ENCODE peak calls at places on chromosomes 1 and 21, in nine cellular contexts. One of them, this sample, is unnamed.
A peak's percentile ranks its signal among the peaks of the same experiment; 100 is the strongest.

GRCh38 chr1:96384611-96385010 is 337.0 kb upstream of the PTBP2 start:
- DNase-seq in cardiac muscle cell: no peak
- DNase-seq in neural crest cell: no peak
- DNase-seq in osteocyte: no peak
- DNase-seq in HL-60: no peak
- DNase-seq in mesothelial cell of epicardium: no peak
- DNase-seq in uterus: no peak
- DNase-seq in CD8-positive, alpha-beta T cell: no peak
- DNase-seq in body of pancreas: no peak
- DNase-seq in this sample: no peak

GRCh38 chr1:219163401-219163954 is 10.2 kb upstream of the LYPLAL1 start:
- DNase-seq in cardiac muscle cell: no peak
- DNase-seq in neural crest cell: no peak
- DNase-seq in osteocyte: no peak
- DNase-seq in HL-60: no peak
- DNase-seq in mesothelial cell of epicardium: no peak
- DNase-seq in uterus: no peak
- DNase-seq in CD8-positive, alpha-beta T cell: no peak
- DNase-seq in body of pancreas: no peak
- DNase-seq in this sample: no peak

GRCh38 chr1:243991650-243992049 is 59.4 kb upstream of the ZBTB18 start:
- DNase-seq in cardiac muscle cell: no peak
- DNase-seq in neural crest cell: no peak
- DNase-seq in osteocyte: no peak
- DNase-seq in HL-60: no peak
- DNase-seq in mesothelial cell of epicardium: no peak
- DNase-seq in uterus: no peak
- DNase-seq in CD8-positive, alpha-beta T cell: no peak
- DNase-seq in body of pancreas: no peak
- DNase-seq in this sample: no peak

GRCh38 chr21:31630062-31630711 is 29.3 kb upstream of the SOD1 start:
- DNase-seq in cardiac muscle cell: no peak
- DNase-seq in neural crest cell: no peak
- DNase-seq in osteocyte: peak; percentile 85
- DNase-seq in HL-60: no peak
- DNase-seq in mesothelial cell of epicardium: no peak
- DNase-seq in uterus: peak; percentile 68
- DNase-seq in CD8-positive, alpha-beta T cell: no peak
- DNase-seq in body of pancreas: peak; percentile 89
- DNase-seq in this sample: peak; percentile 73

GRCh38 chr1:76247261-76247852 is 172.8 kb downstream of the ST6GALNAC3 start:
- DNase-seq in cardiac muscle cell: peak; percentile 55
- DNase-seq in neural crest cell: no peak
- DNase-seq in osteocyte: no peak
- DNase-seq in HL-60: no peak
- DNase-seq in mesothelial cell of epicardium: no peak
- DNase-seq in uterus: no peak
- DNase-seq in CD8-positive, alpha-beta T cell: no peak
- DNase-seq in body of pancreas: no peak
- DNase-seq in this sample: no peak

GRCh38 chr1:166167395-166167922 is 658 bp upstream of the FAM78B start:
- DNase-seq in cardiac muscle cell: no peak
- DNase-seq in neural crest cell: no peak
- DNase-seq in osteocyte: no peak
- DNase-seq in HL-60: no peak
- DNase-seq in mesothelial cell of epicardium: no peak
- DNase-seq in uterus: no peak
- DNase-seq in CD8-positive, alpha-beta T cell: no peak
- DNase-seq in body of pancreas: no peak
- DNase-seq in this sample: peak; percentile 15

GRCh38 chr1:151282883-151283725 is 1.0 kb downstream of the ZNF687 start:
- DNase-seq in cardiac muscle cell: peak; percentile 58
- DNase-seq in neural crest cell: no peak
- DNase-seq in osteocyte: no peak
- DNase-seq in HL-60: peak; percentile 42
- DNase-seq in mesothelial cell of epicardium: no peak
- DNase-seq in uterus: peak; percentile 49
- DNase-seq in CD8-positive, alpha-beta T cell: peak; percentile 57
- DNase-seq in body of pancreas: peak; percentile 34
- DNase-seq in this sample: peak; percentile 25

GRCh38 chr1:41621791-41622190 is 137.3 kb upstream of the EDN2 start:
- DNase-seq in cardiac muscle cell: no peak
- DNase-seq in neural crest cell: no peak
- DNase-seq in osteocyte: no peak
- DNase-seq in HL-60: no peak
- DNase-seq in mesothelial cell of epicardium: no peak
- DNase-seq in uterus: no peak
- DNase-seq in CD8-positive, alpha-beta T cell: peak; percentile 7
- DNase-seq in body of pancreas: no peak
- DNase-seq in this sample: no peak

GRCh38 chr21:25220954-25221353 is 386.3 kb downstream of the MRPL39 start:
- DNase-seq in cardiac muscle cell: no peak
- DNase-seq in neural crest cell: no peak
- DNase-seq in osteocyte: no peak
- DNase-seq in HL-60: no peak
- DNase-seq in mesothelial cell of epicardium: no peak
- DNase-seq in uterus: no peak
- DNase-seq in CD8-positive, alpha-beta T cell: no peak
- DNase-seq in body of pancreas: no peak
- DNase-seq in this sample: no peak

GRCh38 chr1:78081980-78082860 is 36.5 kb downstream of the GIPC2 start:
- DNase-seq in cardiac muscle cell: peak; percentile 80
- DNase-seq in neural crest cell: no peak
- DNase-seq in osteocyte: no peak
- DNase-seq in HL-60: no peak
- DNase-seq in mesothelial cell of epicardium: no peak
- DNase-seq in uterus: no peak
- DNase-seq in CD8-positive, alpha-beta T cell: no peak
- DNase-seq in body of pancreas: no peak
- DNase-seq in this sample: no peak

GRCh38 chr1:51990478-51990965 is at the start of gene RAB3B:
- DNase-seq in cardiac muscle cell: peak; percentile 81
- DNase-seq in neural crest cell: peak; percentile 69
- DNase-seq in osteocyte: peak; percentile 92
- DNase-seq in HL-60: peak; percentile 21
- DNase-seq in mesothelial cell of epicardium: peak; percentile 49
- DNase-seq in uterus: no peak
- DNase-seq in CD8-positive, alpha-beta T cell: peak; percentile 83
- DNase-seq in body of pancreas: peak; percentile 89
- DNase-seq in this sample: peak; percentile 90

GRCh38 chr1:3627515-3628253 is 2.9 kb downstream of the TPRG1L start:
- DNase-seq in cardiac muscle cell: no peak
- DNase-seq in neural crest cell: no peak
- DNase-seq in osteocyte: no peak
- DNase-seq in HL-60: no peak
- DNase-seq in mesothelial cell of epicardium: no peak
- DNase-seq in uterus: no peak
- DNase-seq in CD8-positive, alpha-beta T cell: no peak
- DNase-seq in body of pancreas: no peak
- DNase-seq in this sample: no peak

GRCh38 chr1:3274972-3275371 is 179.5 kb upstream of the ARHGEF16 start:
- DNase-seq in cardiac muscle cell: no peak
- DNase-seq in neural crest cell: no peak
- DNase-seq in osteocyte: no peak
- DNase-seq in HL-60: no peak
- DNase-seq in mesothelial cell of epicardium: no peak
- DNase-seq in uterus: no peak
- DNase-seq in CD8-positive, alpha-beta T cell: no peak
- DNase-seq in body of pancreas: peak; percentile 59
- DNase-seq in this sample: no peak

GRCh38 chr1:228861830-228862176 is 126.5 kb downstream of the RHOU start:
- DNase-seq in cardiac muscle cell: no peak
- DNase-seq in neural crest cell: no peak
- DNase-seq in osteocyte: no peak
- DNase-seq in HL-60: no peak
- DNase-seq in mesothelial cell of epicardium: no peak
- DNase-seq in uterus: no peak
- DNase-seq in CD8-positive, alpha-beta T cell: no peak
- DNase-seq in body of pancreas: no peak
- DNase-seq in this sample: no peak

GRCh38 chr1:246110343-246111219 is 396.5 kb downstream of the SMYD3 start:
- DNase-seq in cardiac muscle cell: no peak
- DNase-seq in neural crest cell: no peak
- DNase-seq in osteocyte: no peak
- DNase-seq in HL-60: no peak
- DNase-seq in mesothelial cell of epicardium: no peak
- DNase-seq in uterus: no peak
- DNase-seq in CD8-positive, alpha-beta T cell: no peak
- DNase-seq in body of pancreas: no peak
- DNase-seq in this sample: no peak

GRCh38 chr21:41361786-41362604 is at the start of gene MX2:
- DNase-seq in cardiac muscle cell: no peak
- DNase-seq in neural crest cell: no peak
- DNase-seq in osteocyte: peak; percentile 71
- DNase-seq in HL-60: peak; percentile 83
- DNase-seq in mesothelial cell of epicardium: no peak
- DNase-seq in uterus: peak; percentile 57
- DNase-seq in CD8-positive, alpha-beta T cell: peak; percentile 85
- DNase-seq in body of pancreas: no peak
- DNase-seq in this sample: peak; percentile 43

GRCh38 chr1:196858811-196859210 is 29.0 kb upstream of the CFHR4 start:
- DNase-seq in cardiac muscle cell: no peak
- DNase-seq in neural crest cell: no peak
- DNase-seq in osteocyte: no peak
- DNase-seq in HL-60: no peak
- DNase-seq in mesothelial cell of epicardium: no peak
- DNase-seq in uterus: no peak
- DNase-seq in CD8-positive, alpha-beta T cell: no peak
- DNase-seq in body of pancreas: no peak
- DNase-seq in this sample: no peak

GRCh38 chr1:183841950-183842816 is 37.3 kb downstream of the RGL1 start:
- DNase-seq in cardiac muscle cell: peak; percentile 25
- DNase-seq in neural crest cell: no peak
- DNase-seq in osteocyte: peak; percentile 86
- DNase-seq in HL-60: no peak
- DNase-seq in mesothelial cell of epicardium: no peak
- DNase-seq in uterus: peak; percentile 39
- DNase-seq in CD8-positive, alpha-beta T cell: no peak
- DNase-seq in body of pancreas: no peak
- DNase-seq in this sample: peak; percentile 44

GRCh38 chr21:44297525-44298290 is 2.1 kb upstream of the PFKL start:
- DNase-seq in cardiac muscle cell: peak; percentile 90
- DNase-seq in neural crest cell: peak; percentile 88
- DNase-seq in osteocyte: peak; percentile 94
- DNase-seq in HL-60: peak; percentile 70
- DNase-seq in mesothelial cell of epicardium: peak; percentile 69
- DNase-seq in uterus: peak; percentile 76
- DNase-seq in CD8-positive, alpha-beta T cell: peak; percentile 82
- DNase-seq in body of pancreas: peak; percentile 89
- DNase-seq in this sample: peak; percentile 80

GRCh38 chr1:79431341-79431740 is 424.8 kb upstream of the ADGRL4 start:
- DNase-seq in cardiac muscle cell: no peak
- DNase-seq in neural crest cell: no peak
- DNase-seq in osteocyte: no peak
- DNase-seq in HL-60: no peak
- DNase-seq in mesothelial cell of epicardium: no peak
- DNase-seq in uterus: no peak
- DNase-seq in CD8-positive, alpha-beta T cell: no peak
- DNase-seq in body of pancreas: no peak
- DNase-seq in this sample: no peak
- TF ChIP-seq CTCF in cardiac muscle cell: no peak
- TF ChIP-seq CTCF in neural crest cell: no peak
- TF ChIP-seq CTCF in osteocyte: no peak
- TF ChIP-seq CTCF in HL-60: no peak
- TF ChIP-seq CTCF in mesothelial cell of epicardium: no peak
- TF ChIP-seq CTCF in uterus: no peak
- TF ChIP-seq CTCF in CD8-positive, alpha-beta T cell: no peak
- TF ChIP-seq CTCF in body of pancreas: no peak
- TF ChIP-seq CTCF in this sample: no peak

GRCh38 chr1:30506785-30507312 is 216.5 kb downstream of the MATN1 start:
- DNase-seq in cardiac muscle cell: no peak
- DNase-seq in neural crest cell: no peak
- DNase-seq in osteocyte: peak; percentile 36
- DNase-seq in HL-60: no peak
- DNase-seq in mesothelial cell of epicardium: no peak
- DNase-seq in uterus: no peak
- DNase-seq in CD8-positive, alpha-beta T cell: peak; percentile 25
- DNase-seq in body of pancreas: no peak
- DNase-seq in this sample: no peak
- TF ChIP-seq CTCF in cardiac muscle cell: no peak
- TF ChIP-seq CTCF in neural crest cell: no peak
- TF ChIP-seq CTCF in osteocyte: no peak
- TF ChIP-seq CTCF in HL-60: no peak
- TF ChIP-seq CTCF in mesothelial cell of epicardium: no peak
- TF ChIP-seq CTCF in uterus: no peak
- TF ChIP-seq CTCF in CD8-positive, alpha-beta T cell: no peak
- TF ChIP-seq CTCF in body of pancreas: no peak
- TF ChIP-seq CTCF in this sample: no peak

GRCh38 chr1:35899941-35900340 is 16.9 kb downstream of the AGO1 start:
- DNase-seq in cardiac muscle cell: no peak
- DNase-seq in neural crest cell: no peak
- DNase-seq in osteocyte: no peak
- DNase-seq in HL-60: no peak
- DNase-seq in mesothelial cell of epicardium: no peak
- DNase-seq in uterus: no peak
- DNase-seq in CD8-positive, alpha-beta T cell: no peak
- DNase-seq in body of pancreas: no peak
- DNase-seq in this sample: no peak
- TF ChIP-seq CTCF in cardiac muscle cell: no peak
- TF ChIP-seq CTCF in neural crest cell: no peak
- TF ChIP-seq CTCF in osteocyte: no peak
- TF ChIP-seq CTCF in HL-60: no peak
- TF ChIP-seq CTCF in mesothelial cell of epicardium: no peak
- TF ChIP-seq CTCF in uterus: no peak
- TF ChIP-seq CTCF in CD8-positive, alpha-beta T cell: no peak
- TF ChIP-seq CTCF in body of pancreas: no peak
- TF ChIP-seq CTCF in this sample: no peak

DNA sequence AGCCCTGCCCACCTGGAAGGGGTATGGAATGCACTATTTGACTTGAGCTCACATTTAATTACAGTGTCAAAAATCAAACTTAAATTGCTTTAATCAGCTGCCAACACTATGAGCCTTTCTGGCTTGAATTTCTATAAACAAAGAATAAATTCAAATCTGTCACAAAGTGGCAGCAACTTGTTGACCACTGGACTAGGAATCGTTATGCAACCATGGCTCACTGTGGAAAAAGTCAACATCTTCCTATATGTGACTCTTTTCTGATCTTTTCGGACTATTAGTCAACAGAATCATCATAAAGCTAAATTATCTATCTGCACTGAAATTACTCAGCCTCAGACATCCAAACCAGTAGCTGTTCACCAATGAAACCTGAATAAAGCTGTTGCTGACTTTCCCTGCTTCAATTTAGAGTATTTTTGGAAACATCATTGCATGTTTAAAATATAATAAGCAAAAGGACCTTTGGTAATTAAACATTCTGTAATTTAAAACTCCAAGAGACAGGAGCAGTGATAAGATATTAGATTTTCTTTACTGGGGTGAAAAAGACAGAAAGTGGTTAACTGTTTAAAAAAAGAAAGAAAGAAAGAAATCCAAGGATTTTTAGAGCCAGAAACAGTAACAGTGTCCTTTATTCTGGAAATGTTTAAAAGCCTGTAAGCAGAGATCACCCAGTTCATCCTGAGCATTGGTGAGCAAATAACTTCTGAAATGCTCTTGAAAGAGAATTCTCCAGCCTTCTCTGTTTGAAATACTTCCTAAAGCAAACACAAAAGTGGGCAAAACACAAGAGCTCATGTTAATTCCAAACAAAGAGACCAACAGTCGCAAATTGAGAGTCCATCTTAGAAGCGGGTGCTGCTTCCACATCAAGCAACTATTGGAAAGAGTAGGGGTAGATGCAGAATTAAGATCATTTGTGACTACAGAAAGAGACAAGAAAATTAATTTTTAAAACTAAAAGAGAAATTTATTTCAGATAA is 26.2 kb upstream of the ERG start:
- DNase-seq in cardiac muscle cell: no peak
- DNase-seq in neural crest cell: no peak
- DNase-seq in osteocyte: no peak
- DNase-seq in HL-60: no peak
- DNase-seq in mesothelial cell of epicardium: no peak
- DNase-seq in uterus: no peak
- DNase-seq in CD8-positive, alpha-beta T cell: no peak
- DNase-seq in body of pancreas: no peak
- DNase-seq in this sample: no peak
- TF ChIP-seq CTCF in cardiac muscle cell: no peak
- TF ChIP-seq CTCF in neural crest cell: no peak
- TF ChIP-seq CTCF in osteocyte: no peak
- TF ChIP-seq CTCF in HL-60: no peak
- TF ChIP-seq CTCF in mesothelial cell of epicardium: no peak
- TF ChIP-seq CTCF in uterus: no peak
- TF ChIP-seq CTCF in CD8-positive, alpha-beta T cell: no peak
- TF ChIP-seq CTCF in body of pancreas: no peak
- TF ChIP-seq CTCF in this sample: no peak

This sample was measured in Calu3.